ENCODE peak calls at places on chromosomes 1 and 21, in seven cellular contexts. G is Right ventricle myocardium superior, T is glomerular endothelial cell, N is GM03348, L is NAMALWA, O is GM18507, E is anterior cingulate cortex. J is an unnamed sample.

GRCh38 chr1:240515505-240515904 is 96.5 kb downstream of the GREM2 start:
- DNase-seq in G (no peak), T (no peak), N (no peak), L (no peak), O (no peak), E (no peak), J (no peak)

GRCh38 chr1:16719571-16720402 is 20.5 kb upstream of the RNU1-4 start:
- DNase-seq in G (peak; percentile 26), T (no peak), N (no peak), L (no peak), O (no peak), E (no peak), J (no peak)

GRCh38 chr1:206715120-206715519 is 30.4 kb downstream of the MAPKAPK2 start:
- DNase-seq in G (no peak), T (no peak), N (no peak), L (no peak), O (no peak), E (no peak), J (no peak)

GRCh38 chr1:183908095-183908494 is 103.2 kb downstream of the RGL1 start:
- DNase-seq in G (no peak), T (no peak), N (no peak), L (no peak), O (no peak), E (no peak), J (no peak)

GRCh38 chr1:86156571-86157455 is at the start of gene COL24A1:
- DNase-seq in G (peak; percentile 67), T (no peak), N (peak; percentile 65), L (no peak), O (no peak), E (no peak), J (no peak)

GRCh38 chr21:38306833-38307232 is 50.0 kb downstream of the KCNJ15 start:
- DNase-seq in G (no peak), T (no peak), N (peak; percentile 25), L (no peak), O (no peak), E (no peak), J (no peak)

GRCh38 chr1:27430903-27431653 is 38.7 kb downstream of the GPR3 start:
- DNase-seq in G (no peak), T (no peak), N (no peak), L (peak; percentile 69), O (no peak), E (peak; percentile 11), J (peak; percentile 21)

GRCh38 chr1:175129182-175129581 is 61.5 kb downstream of the TNN start:
- DNase-seq in G (no peak), T (no peak), N (peak; percentile 78), L (no peak), O (no peak), E (no peak), J (no peak)

GRCh38 chr1:12064073-12064969 is 1.2 kb downstream of the TNFRSF8 start:
- DNase-seq in G (no peak), T (no peak), N (no peak), L (no peak), O (no peak), E (no peak), J (no peak)

GRCh38 chr1:23282967-23283366 is 61.1 kb downstream of the HNRNPR start:
- DNase-seq in G (no peak), T (no peak), N (peak; percentile 65), L (no peak), O (no peak), E (no peak), J (no peak)

J was measured in hypothalamus.